ENCODE peak calls at places on chromosome 11, in five cellular contexts. Q, Z, G, J and V are unnamed samples.

GRCh38 chr11:2459016-2459725 is 14.4 kb downstream of the KCNQ1 start:
- DNase-seq in J (no peak), Q (no peak), G (no peak), Z (no peak), V (no peak)

GRCh38 chr11:1937616-1938342 is 9.4 kb upstream of the MRPL23 start:
- DNase-seq in Q (peak), Z (no peak), G (no peak), J (no peak), V (no peak)

GRCh38 chr11:37108436-37109204 is 510.6 kb upstream of the RAG2 start:
- DNase-seq in G (no peak), J (no peak), Q (no peak), Z (no peak), V (no peak)

GRCh38 chr11:70503878-70504240 is 105.5 kb downstream of the CTTN start:
- DNase-seq in G (no peak), J (peak), Q (peak), Z (peak), V (no peak)

GRCh38 chr11:70756341-70756740 is 358.0 kb downstream of the CTTN start:
- DNase-seq in J (no peak), Z (no peak), G (no peak), Q (no peak), V (no peak)

GRCh38 chr11:12110714-12111481 is 508 bp downstream of the MICAL2 start:
- DNase-seq in J (no peak), Z (peak), Q (peak), G (no peak), V (no peak)

GRCh38 chr11:120289426-120289825 is 35.7 kb upstream of the TLCD5 start:
- DNase-seq in Q (no peak), Z (no peak), J (no peak), G (no peak), V (no peak)

GRCh38 chr11:69327741-69328191 is 33.8 kb downstream of the MYEOV start:
- DNase-seq in J (no peak), Z (no peak), Q (peak), G (no peak), V (no peak)

GRCh38 chr11:26248661-26249060 is 83.3 kb upstream of the ANO3 start:
- DNase-seq in J (no peak), Q (no peak), Z (no peak), G (no peak), V (no peak)

GRCh38 chr11:1393038-1393710 is 3.4 kb downstream of the BRSK2 start:
- DNase-seq in Q (no peak), J (no peak), G (no peak), Z (no peak), V (no peak)

GRCh38 chr11:112132737-112133136 is 31.2 kb downstream of the IL18 start:
- DNase-seq in Q (peak), Z (no peak), G (no peak), J (peak), V (no peak)

GRCh38 chr11:21066030-21066429 is 396.6 kb downstream of the NELL1 start:
- DNase-seq in J (no peak), G (no peak), Z (no peak), Q (no peak), V (no peak)
- H3K4me3 ChIP-seq in J (no peak), G (no peak), Z (peak), Q (no peak), V (no peak)

GRCh38 chr11:46361283-46362145 is 14.3 kb downstream of the DGKZ start:
- DNase-seq in G (peak), Q (peak), Z (peak), J (no peak), V (peak)
- H3K4me3 ChIP-seq in G (no peak), Q (no peak), Z (no peak), J (no peak), V (no peak)

GRCh38 chr11:72702096-72702495 is 27.9 kb upstream of the PDE2A start:
- DNase-seq in Z (no peak), J (no peak), G (no peak), Q (no peak), V (no peak)
- H3K4me3 ChIP-seq in Z (peak), J (no peak), G (no peak), Q (no peak), V (no peak)

GRCh38 chr11:57649826-57650738 is at the start of gene YPEL4:
- DNase-seq in Q (peak), Z (peak), G (peak), J (peak), V (peak)
- H3K4me3 ChIP-seq in Q (peak), Z (peak), G (peak), J (no peak), V (peak)

DNA sequence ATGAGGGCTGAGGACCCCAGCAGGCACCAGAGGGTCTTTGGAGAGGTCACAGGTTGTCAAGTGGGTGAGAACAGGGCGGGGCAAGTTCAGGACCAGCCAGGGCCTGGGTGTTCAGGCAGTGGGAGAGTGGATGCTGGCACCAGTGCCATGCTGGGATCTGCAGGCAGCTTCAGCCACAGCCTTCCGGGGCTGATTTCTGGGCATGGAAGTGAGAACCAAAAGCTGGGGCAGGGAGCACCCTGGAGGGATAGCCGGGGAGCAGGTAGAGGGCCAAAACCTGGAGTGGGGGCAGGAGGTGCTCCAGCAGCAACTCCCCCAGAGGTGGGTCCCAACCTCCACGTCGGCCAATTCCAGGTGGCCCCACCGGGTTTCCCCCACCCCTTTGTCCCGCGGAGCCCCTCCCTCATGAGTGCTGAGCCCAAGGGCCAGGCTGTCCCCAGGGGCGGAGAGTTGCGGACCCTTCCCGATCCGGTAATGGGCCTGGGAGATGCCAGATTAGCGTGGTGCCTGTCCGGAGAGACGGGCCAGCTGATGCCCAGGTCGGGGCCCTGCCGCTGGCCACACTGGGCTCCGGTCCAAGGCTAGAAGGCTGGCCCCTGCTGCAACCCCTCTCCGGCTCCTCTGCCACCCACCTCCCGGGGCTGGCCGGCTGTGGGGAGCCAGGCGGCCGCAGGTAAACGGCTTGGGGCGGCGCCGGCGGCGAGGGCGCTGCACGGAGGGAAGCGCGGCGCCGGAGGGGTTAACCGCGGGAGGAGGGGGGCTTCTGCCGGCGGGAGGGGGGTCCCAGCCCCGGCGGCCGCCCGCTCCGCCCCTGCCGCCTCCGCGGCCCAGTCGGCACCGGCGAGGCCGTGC is at the start of gene KCNK4:
- DNase-seq in J (no peak), Q (peak), G (no peak), Z (no peak), V (no peak)
- H3K4me3 ChIP-seq in J (no peak), Q (peak), G (no peak), Z (peak), V (peak)

DNA sequence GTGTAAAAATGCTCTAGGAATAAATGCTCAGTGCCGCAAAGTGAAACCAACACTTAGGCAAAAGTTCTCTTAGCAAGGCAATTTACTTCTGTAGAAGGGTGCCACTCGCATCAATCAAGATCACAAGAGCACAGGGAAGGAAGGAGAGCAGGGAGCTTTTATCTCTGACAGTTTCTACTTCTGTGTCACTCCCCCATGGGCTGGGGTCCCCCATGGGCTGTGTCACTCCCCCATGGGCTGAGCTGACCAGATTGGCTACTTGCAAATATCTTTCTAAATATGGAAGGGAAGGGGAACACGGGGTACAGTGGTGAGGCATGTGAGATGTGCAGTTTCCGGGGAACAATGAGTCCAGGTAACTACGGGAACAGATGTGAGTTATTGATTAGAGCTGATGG is 397 bp downstream of the OR52N2 start:
- DNase-seq in Q (no peak), J (peak), Z (peak), G (peak), V (no peak)
- H3K4me3 ChIP-seq in Q (peak), J (no peak), Z (peak), G (peak), V (peak)

GRCh38 chr11:82899957-82900276 is 313 bp downstream of the PRCP start:
- DNase-seq in J (no peak), Q (no peak), Z (no peak), G (no peak), V (no peak)

GRCh38 chr11:82900277-82901164 is at the start of gene PRCP:
- DNase-seq in Q (peak), Z (peak), J (peak), G (peak), V (peak)

GRCh38 chr11:82901165-82901938 is at the start of gene DDIAS:
- DNase-seq in G (peak), Q (peak), Z (peak), J (peak), V (peak)

GRCh38 chr11:82898242-82898641 is 2.0 kb downstream of the PRCP start:
- DNase-seq in Z (no peak), J (no peak), Q (no peak), G (no peak), V (no peak)

DNA sequence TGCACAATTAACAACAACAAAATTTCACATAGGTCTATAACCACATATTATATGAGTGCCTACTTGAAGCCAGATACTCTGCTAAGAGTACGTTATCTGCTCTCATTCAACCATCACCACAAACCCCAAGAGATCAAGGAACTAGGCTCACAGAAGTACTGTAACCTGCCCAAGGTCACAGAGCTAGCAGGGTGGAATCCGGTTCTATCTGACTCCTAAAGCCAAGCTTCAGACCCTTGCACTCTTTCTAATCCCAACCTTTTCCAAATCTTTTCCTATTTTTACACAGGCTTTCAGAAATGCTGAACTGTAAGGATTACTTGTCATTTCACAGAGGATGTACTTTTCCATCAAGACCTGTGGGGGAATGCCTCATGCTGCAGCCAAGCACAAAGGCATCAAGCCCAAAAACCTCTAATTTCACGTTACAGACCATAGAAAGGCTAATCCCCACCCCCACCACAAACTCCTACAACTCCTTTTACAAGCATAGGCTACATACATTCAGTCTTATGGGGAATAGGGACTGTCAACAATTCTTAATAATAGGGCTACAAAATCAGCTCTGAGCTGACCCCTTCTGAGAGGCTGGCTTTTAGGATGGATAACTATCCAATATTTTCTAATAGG is 924 bp downstream of the PRCP start:
- DNase-seq in G (no peak), Z (peak), Q (no peak), J (peak), V (no peak)
- H3K4me3 ChIP-seq in G (peak), Z (peak), Q (peak), J (peak), V (peak)

GRCh38 chr11:114068327-114068726 is 8.8 kb downstream of the ZBTB16 start:
- DNase-seq in G (no peak), J (no peak), Q (peak), Z (no peak), V (no peak)
- H3K4me3 ChIP-seq in G (no peak), J (no peak), Q (no peak), Z (no peak), V (no peak)